ENCODE peak calls at places on chromosomes 2 and 18, in eight cellular contexts. N, L, K, U, J, B, D and O are unnamed samples.

GRCh38 chr18:48843162-48843561 is 107.6 kb downstream of the SMAD7 start:
- DNase-seq in N (no peak), L (no peak), K (no peak), U (no peak), J (no peak), B (no peak), D (peak), O (no peak)

GRCh38 chr18:44781890-44782289 is 101.2 kb downstream of the SETBP1 start:
- DNase-seq in N (no peak), L (no peak), K (no peak), U (no peak), J (no peak), B (no peak), D (no peak), O (no peak)

GRCh38 chr2:43576983-43577892 is 18.6 kb downstream of the THADA start:
- DNase-seq in N (peak), L (no peak), K (peak), U (peak), J (no peak), B (no peak), D (no peak), O (peak)

GRCh38 chr18:39455300-39455699 is 1889.7 kb upstream of the CELF4 start:
- DNase-seq in N (peak), L (no peak), K (no peak), U (no peak), J (no peak), B (no peak), D (no peak), O (no peak)

GRCh38 chr2:102442967-102443828 is 20.2 kb downstream of the IL18RAP start:
- DNase-seq in N (no peak), L (no peak), K (peak), U (peak), J (peak), B (peak), D (no peak), O (peak)

GRCh38 chr2:49351531-49351930 is 197.2 kb upstream of the FSHR start:
- DNase-seq in N (no peak), L (no peak), K (no peak), U (no peak), J (no peak), B (no peak), D (no peak), O (no peak)

GRCh38 chr2:20576598-20577115 is 74.2 kb downstream of the HS1BP3 start:
- DNase-seq in N (no peak), L (no peak), K (peak), U (no peak), J (no peak), B (no peak), D (no peak), O (peak)

GRCh38 chr2:162967137-162967536 is 128.6 kb upstream of the KCNH7 start:
- DNase-seq in N (no peak), L (no peak), K (no peak), U (no peak), J (no peak), B (no peak), D (no peak), O (no peak)

GRCh38 chr2:150866431-150866830 is 379.0 kb upstream of the RND3 start:
- DNase-seq in N (no peak), L (no peak), K (no peak), U (no peak), J (no peak), B (no peak), D (no peak), O (no peak)

GRCh38 chr2:234259440-234259839 is 208.9 kb downstream of the SPP2 start:
- DNase-seq in N (no peak), L (no peak), K (no peak), U (no peak), J (no peak), B (no peak), D (no peak), O (no peak)

GRCh38 chr2:30306522-30306921 is 75.2 kb downstream of the LBH start:
- DNase-seq in N (no peak), L (no peak), K (no peak), U (no peak), J (no peak), B (no peak), D (no peak), O (no peak)

GRCh38 chr2:26530696-26531095 is 52.8 kb upstream of the OTOF start:
- DNase-seq in N (no peak), L (no peak), K (no peak), U (no peak), J (no peak), B (no peak), D (peak), O (no peak)

GRCh38 chr2:190655113-190655512 is 6.2 kb downstream of the NAB1 start:
- DNase-seq in N (peak), L (no peak), K (no peak), U (no peak), J (no peak), B (no peak), D (no peak), O (no peak)

GRCh38 chr2:8993902-8994278 is 9.6 kb downstream of the MBOAT2 start:
- DNase-seq in N (no peak), L (no peak), K (no peak), U (no peak), J (no peak), B (no peak), D (no peak), O (no peak)

GRCh38 chr2:237291138-237291792 is 122.7 kb downstream of the COL6A3 start:
- DNase-seq in N (peak), L (peak), K (peak), U (no peak), J (no peak), B (peak), D (peak), O (no peak)

GRCh38 chr2:234099266-234099665 is 48.8 kb downstream of the SPP2 start:
- DNase-seq in N (no peak), L (no peak), K (peak), U (no peak), J (no peak), B (no peak), D (no peak), O (no peak)

GRCh38 chr2:191936882-191937405 is 90.1 kb upstream of the CAVIN2 start:
- DNase-seq in N (no peak), L (no peak), K (no peak), U (no peak), J (no peak), B (no peak), D (no peak), O (no peak)

GRCh38 chr2:39513641-39514094 is 76.6 kb upstream of the MAP4K3 start:
- DNase-seq in N (peak), L (no peak), K (peak), U (peak), J (peak), B (peak), D (no peak), O (peak)

GRCh38 chr2:10162586-10163497 is 40.3 kb downstream of the RRM2 start:
- DNase-seq in N (peak), L (no peak), K (no peak), U (no peak), J (no peak), B (no peak), D (no peak), O (no peak)

GRCh38 chr2:134683561-134684112 is 35.2 kb downstream of the TMEM163 start:
- DNase-seq in N (no peak), L (no peak), K (no peak), U (no peak), J (no peak), B (no peak), D (no peak), O (peak)

GRCh38 chr18:44041553-44042418 is 638.9 kb upstream of the SETBP1 start:
- DNase-seq in N (no peak), L (no peak), K (no peak), U (no peak), J (no peak), B (no peak), D (no peak), O (no peak)

GRCh38 chr18:60506682-60507081 is 134.1 kb upstream of the MC4R start:
- DNase-seq in N (no peak), L (no peak), K (no peak), U (no peak), J (no peak), B (no peak), D (no peak), O (no peak)

GRCh38 chr18:22489694-22490093 is 72.0 kb upstream of the CTAGE1 start:
- DNase-seq in N (no peak), L (no peak), K (no peak), U (no peak), J (no peak), B (no peak), D (no peak), O (no peak)

GRCh38 chr2:109126501-109126860 is 2.5 kb upstream of the SH3RF3 start:
- DNase-seq in N (no peak), L (no peak), K (no peak), U (peak), J (no peak), B (no peak), D (no peak), O (no peak)

GRCh38 chr18:12606592-12607315 is 51.2 kb downstream of the SPIRE1 start:
- DNase-seq in N (no peak), L (no peak), K (peak), U (peak), J (no peak), B (no peak), D (no peak), O (no peak)

GRCh38 chr2:128395640-128396499 is 77.2 kb upstream of the HS6ST1 start:
- DNase-seq in N (no peak), L (no peak), K (no peak), U (no peak), J (no peak), B (no peak), D (peak), O (no peak)